ENCODE peak calls at places on chromosome 12, in six cellular contexts. W, K, Z, T, U and V are unnamed samples.

GRCh38 chr12:101856030-101856429 is 21.4 kb upstream of the DRAM1 start:
- DNase-seq in W (no peak), K (no peak), Z (no peak), T (no peak), U (no peak), V (no peak)

GRCh38 chr12:55659486-55660385 is 23.0 kb downstream of the OR10P1 start:
- DNase-seq in W (no peak), K (no peak), Z (no peak), T (no peak), U (peak), V (no peak)

GRCh38 chr12:57236925-57237652 is 7.6 kb downstream of the SHMT2 start:
- DNase-seq in W (peak), K (peak), Z (no peak), T (no peak), U (no peak), V (no peak)

GRCh38 chr12:57046947-57047890 is 2.7 kb downstream of the MYO1A start:
- DNase-seq in W (no peak), K (no peak), Z (no peak), T (peak), U (no peak), V (no peak)

GRCh38 chr12:118513554-118513953 is 137.2 kb downstream of the SUDS3 start:
- DNase-seq in W (no peak), K (no peak), Z (no peak), T (no peak), U (no peak), V (no peak)

GRCh38 chr12:66144796-66145754 is 14.5 kb upstream of the LLPH start:
- DNase-seq in W (no peak), K (no peak), Z (no peak), T (no peak), U (peak), V (peak)

GRCh38 chr12:93772003-93772402 is 94.8 kb downstream of the CRADD start:
- DNase-seq in W (no peak), K (no peak), Z (no peak), T (no peak), U (no peak), V (no peak)

GRCh38 chr12:11826607-11827006 is 177.1 kb downstream of the ETV6 start:
- DNase-seq in W (no peak), K (no peak), Z (no peak), T (no peak), U (no peak), V (no peak)

GRCh38 chr12:20367731-20368652 is at the start of gene PDE3A:
- DNase-seq in W (peak), K (peak), Z (peak), T (no peak), U (peak), V (no peak)

GRCh38 chr12:109910254-109910968 is 10.3 kb downstream of the TCHP start:
- DNase-seq in W (no peak), K (no peak), Z (no peak), T (no peak), U (no peak), V (no peak)

GRCh38 chr12:109912790-109913189 is 12.7 kb downstream of the TCHP start:
- DNase-seq in W (no peak), K (no peak), Z (no peak), T (no peak), U (no peak), V (no peak)

GRCh38 chr12:109915171-109916040 is 15.3 kb downstream of the TCHP start:
- DNase-seq in W (no peak), K (no peak), Z (no peak), T (no peak), U (no peak), V (no peak)

GRCh38 chr12:109914461-109914860 is 14.4 kb downstream of the TCHP start:
- DNase-seq in W (no peak), K (no peak), Z (no peak), T (no peak), U (no peak), V (no peak)

DNA sequence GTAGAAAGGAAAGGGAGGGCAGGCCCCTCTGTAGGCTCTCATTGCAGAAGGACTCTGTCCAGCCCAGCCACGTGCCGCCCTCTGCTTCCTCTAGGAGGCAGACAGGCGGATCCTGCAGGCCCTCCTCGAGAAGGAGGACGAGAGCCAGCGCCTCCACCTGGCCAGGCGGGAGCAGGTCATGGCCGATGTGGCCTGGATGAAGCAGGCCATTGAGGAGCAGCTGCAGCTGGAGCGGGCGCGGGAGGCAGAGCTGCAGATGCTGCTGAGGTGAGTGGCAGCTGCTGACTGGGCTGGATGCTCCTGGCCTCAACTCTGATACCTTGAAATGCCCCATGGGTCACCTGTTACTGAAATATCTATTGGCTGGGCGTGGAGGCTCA is 10.9 kb downstream of the TCHP start:
- DNase-seq in W (no peak), K (peak), Z (no peak), T (no peak), U (peak), V (no peak)
- TF ChIP-seq CTCF in W (no peak), K (no peak), Z (peak), T (no peak), U (no peak), V (peak)

DNA sequence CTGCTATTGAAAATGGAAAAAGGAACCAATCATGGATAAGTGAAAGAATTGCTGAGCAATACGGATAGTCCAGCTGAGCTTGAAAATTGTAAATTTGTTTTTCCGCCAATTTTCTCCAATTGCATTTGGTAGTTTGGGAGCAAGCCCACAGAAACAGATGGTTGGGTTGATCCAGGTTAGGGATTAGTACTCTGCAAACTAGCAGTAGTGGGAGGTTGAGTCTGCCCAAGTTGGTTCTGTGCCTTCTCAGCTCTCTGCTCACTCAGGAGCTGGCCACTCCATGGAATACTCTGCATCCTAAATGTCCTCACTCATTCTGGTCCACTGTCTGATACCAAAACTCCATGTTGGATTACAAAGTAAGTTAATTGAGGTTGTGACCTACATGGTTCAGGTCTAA is 361.1 kb upstream of the ATP2B1 start:
- DNase-seq in W (no peak), K (no peak), Z (no peak), T (no peak), U (no peak), V (no peak)
- TF ChIP-seq CTCF in W (no peak), K (no peak), Z (no peak), T (no peak), U (no peak), V (no peak)

GRCh38 chr12:124466200-124467128 is 100.9 kb downstream of the NCOR2 start:
- DNase-seq in W (peak), K (peak), Z (no peak), T (peak), U (no peak), V (no peak)
- TF ChIP-seq CTCF in W (no peak), K (no peak), Z (no peak), T (peak), U (no peak), V (no peak)

DNA sequence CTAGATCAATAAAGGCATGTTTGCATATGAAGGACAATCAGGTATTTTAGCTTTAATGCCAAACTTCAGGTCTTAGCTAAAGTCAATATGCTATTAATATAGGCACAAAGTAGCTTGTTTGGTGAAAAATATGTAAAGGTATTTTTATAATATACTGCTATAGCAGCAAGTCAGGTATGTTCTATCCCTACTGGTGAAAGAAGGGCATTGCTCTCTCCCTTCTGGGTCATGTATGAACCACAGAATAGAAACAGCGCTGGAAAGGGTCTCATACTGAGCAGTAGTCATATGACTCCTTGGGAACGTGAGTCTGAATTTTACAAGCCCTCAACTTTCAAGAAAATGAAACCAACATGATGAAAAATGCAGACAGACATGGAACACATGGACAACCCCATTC is 314.6 kb downstream of the GRIN2B start:
- DNase-seq in W (no peak), K (no peak), Z (no peak), T (no peak), U (no peak), V (no peak)
- TF ChIP-seq CTCF in W (no peak), K (no peak), Z (peak), T (no peak), U (no peak), V (no peak)

GRCh38 chr12:44763021-44763420 is 113.1 kb downstream of the NELL2 start:
- DNase-seq in W (no peak), K (no peak), Z (no peak), T (no peak), U (no peak), V (no peak)

GRCh38 chr12:44771485-44771884 is 104.6 kb downstream of the NELL2 start:
- DNase-seq in W (no peak), K (no peak), Z (no peak), T (no peak), U (no peak), V (no peak)

GRCh38 chr12:44765796-44766195 is 110.3 kb downstream of the NELL2 start:
- DNase-seq in W (no peak), K (no peak), Z (no peak), T (no peak), U (no peak), V (no peak)
- TF ChIP-seq CTCF in W (no peak), K (no peak), Z (no peak), T (no peak), U (no peak), V (no peak)

DNA sequence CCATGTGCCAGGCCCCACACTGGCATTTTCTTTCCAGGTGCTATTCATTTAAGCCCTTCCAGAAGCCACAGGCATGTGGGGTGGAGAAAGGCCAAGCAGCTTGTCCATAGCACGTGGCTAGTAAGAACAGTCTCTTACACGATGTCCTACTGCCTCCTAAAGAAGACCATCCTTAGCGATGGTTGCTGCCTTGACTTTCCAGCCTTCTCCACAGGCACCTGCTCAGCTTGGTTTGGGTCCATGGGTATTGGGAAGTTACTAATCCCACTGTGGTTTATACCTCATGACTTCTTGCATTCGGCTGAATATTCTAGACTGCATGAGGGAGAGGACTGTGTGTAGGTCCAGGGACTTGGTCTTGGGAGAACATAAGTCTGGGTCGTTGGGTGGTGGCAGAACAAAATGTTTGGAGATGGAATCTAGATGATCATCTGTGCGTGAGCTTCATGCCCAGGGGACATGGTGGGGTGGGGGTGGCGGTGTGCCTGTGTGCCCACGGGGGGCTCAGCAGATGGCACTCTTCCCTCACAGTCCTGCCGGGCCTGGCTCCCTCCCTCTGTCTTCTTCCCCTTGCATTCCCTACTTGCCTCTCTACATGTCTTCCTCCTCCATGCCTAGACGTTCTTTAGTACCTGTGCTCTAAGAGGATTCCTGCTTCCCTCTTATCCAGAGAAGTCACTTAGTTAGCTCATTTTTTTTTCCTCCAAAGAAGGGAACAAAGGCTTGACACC is 49.1 kb downstream of the NINJ2 start:
- DNase-seq in W (no peak), K (no peak), Z (no peak), T (peak), U (peak), V (no peak)
- TF ChIP-seq CTCF in W (no peak), K (no peak), Z (peak), T (peak), U (no peak), V (no peak)

DNA sequence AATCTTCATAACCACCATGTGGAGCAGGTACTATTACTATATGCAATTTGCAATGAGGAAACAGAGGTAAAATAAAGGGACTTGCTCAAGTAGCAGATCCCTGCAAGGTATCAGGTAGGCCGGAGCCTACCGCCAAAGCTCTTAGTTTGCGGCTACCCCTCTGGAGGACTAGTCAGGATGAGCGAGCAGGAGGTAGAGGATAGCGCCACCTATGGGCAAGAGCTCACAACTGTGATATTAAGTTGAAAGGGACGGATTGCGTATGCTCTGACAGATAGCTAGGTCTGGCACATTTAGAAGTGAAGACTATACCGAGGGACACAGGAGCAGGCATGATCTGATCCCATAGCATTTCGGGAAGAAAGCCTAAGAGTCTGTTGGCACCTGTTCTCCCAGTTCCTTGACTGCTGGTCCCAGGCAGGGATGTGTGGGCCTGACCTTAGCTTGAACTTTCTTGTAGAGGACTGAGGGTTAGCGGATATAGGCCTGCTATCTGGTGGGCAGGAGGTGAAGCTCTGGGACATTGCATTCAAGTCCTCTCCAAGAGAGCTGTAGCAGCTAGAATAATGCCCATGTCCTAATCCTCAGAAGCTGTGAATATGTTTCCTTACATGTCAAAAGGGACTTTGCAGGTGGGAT is 48.0 kb downstream of the SLC17A8 start:
- DNase-seq in W (no peak), K (no peak), Z (peak), T (no peak), U (peak), V (peak)
- TF ChIP-seq CTCF in W (peak), K (no peak), Z (peak), T (peak), U (peak), V (peak)